ENCODE peak calls at places on chromosome X, in ten cellular contexts. F is cardiac fibroblast, A is AG04450, R is uterus, U is tibial artery, B is sigmoid colon, N is thoracic aorta, M is coronary artery, H is HCT116, Q is astrocyte of the spinal cord. I is an unnamed sample.

GRCh38 chrX:3384330-3384729 is 37.9 kb upstream of the MXRA5 start:
- DNase-seq in F (no peak), A (no peak), R (no peak), U (no peak), B (no peak), N (no peak), M (no peak), H (no peak), Q (peak; percentile 9), I (peak; percentile 42)

GRCh38 chrX:2266445-2267349 is 234.1 kb downstream of the DHRSX start:
- DNase-seq in F (no peak), A (no peak), R (no peak), U (no peak), B (no peak), N (no peak), M (no peak), H (no peak), Q (no peak), I (no peak)

GRCh38 chrX:142428916-142429315 is 223.8 kb upstream of the MAGEC2 start:
- DNase-seq in F (no peak), A (no peak), R (no peak), U (no peak), B (no peak), N (no peak), M (no peak), H (no peak), Q (no peak), I (no peak)

GRCh38 chrX:17206584-17206983 is 168.4 kb upstream of the NHS start:
- DNase-seq in F (no peak), A (no peak), R (no peak), U (no peak), B (no peak), N (no peak), M (no peak), H (no peak), Q (no peak), I (no peak)

GRCh38 chrX:110167952-110168451 is 149.9 kb downstream of the AMMECR1 start:
- DNase-seq in F (peak; percentile 41), A (no peak), R (no peak), U (no peak), B (no peak), N (no peak), M (no peak), H (no peak), Q (no peak), I (no peak)

GRCh38 chrX:111823703-111824102 is 52.3 kb upstream of the TRPC5OS start:
- DNase-seq in F (no peak), A (no peak), R (no peak), U (no peak), B (no peak), N (no peak), M (no peak), H (no peak), Q (no peak), I (no peak)

GRCh38 chrX:6898371-6898770 is 249.1 kb upstream of the STS start:
- DNase-seq in F (no peak), A (no peak), R (no peak), U (no peak), B (no peak), N (no peak), M (no peak), H (no peak), Q (no peak), I (no peak)

GRCh38 chrX:111447298-111447697 is 35.3 kb upstream of the DCX start:
- DNase-seq in F (peak; percentile 0), A (no peak), R (no peak), U (no peak), B (no peak), N (no peak), M (no peak), H (peak; percentile 4), Q (no peak), I (no peak)

GRCh38 chrX:95764972-95765451 is 919.6 kb upstream of the DIAPH2 start:
- DNase-seq in F (peak; percentile 62), A (no peak), R (no peak), U (no peak), B (no peak), N (no peak), M (no peak), H (no peak), Q (peak; percentile 45), I (no peak)

GRCh38 chrX:41666251-41666650 is 22.5 kb upstream of the GPR34 start:
- DNase-seq in F (peak; percentile 35), A (no peak), R (no peak), U (peak; percentile 21), B (no peak), N (no peak), M (no peak), H (no peak), Q (peak; percentile 28), I (no peak)

GRCh38 chrX:69024931-69025330 is 140.3 kb downstream of the PJA1 start:
- DNase-seq in F (peak; percentile 71), A (peak; percentile 15), R (peak; percentile 84), U (peak; percentile 79), B (peak; percentile 88), N (peak; percentile 38), M (peak; percentile 77), H (no peak), Q (peak; percentile 41), I (no peak)

GRCh38 chrX:68043713-68044438 is 389.4 kb downstream of the OPHN1 start:
- DNase-seq in F (no peak), A (no peak), R (no peak), U (no peak), B (no peak), N (no peak), M (no peak), H (no peak), Q (no peak), I (no peak)

GRCh38 chrX:10414872-10415703 is 205.3 kb downstream of the MID1 start:
- DNase-seq in F (peak; percentile 62), A (no peak), R (no peak), U (no peak), B (no peak), N (no peak), M (no peak), H (no peak), Q (peak; percentile 27), I (no peak)

GRCh38 chrX:10414106-10414824 is 206.1 kb downstream of the MID1 start:
- DNase-seq in F (no peak), A (no peak), R (no peak), U (no peak), B (no peak), N (no peak), M (no peak), H (no peak), Q (no peak), I (no peak)

GRCh38 chrX:10416424-10416823 is 204.0 kb downstream of the MID1 start:
- DNase-seq in F (no peak), A (no peak), R (no peak), U (no peak), B (no peak), N (no peak), M (no peak), H (no peak), Q (no peak), I (no peak)

GRCh38 chrX:10415704-10416001 is 204.7 kb downstream of the MID1 start:
- DNase-seq in F (peak; percentile 52), A (peak; percentile 10), R (no peak), U (no peak), B (no peak), N (no peak), M (no peak), H (no peak), Q (peak; percentile 45), I (no peak)
- H3K4me3 ChIP-seq in F (no peak overlapping the region), A (no peak overlapping the region), R (no peak overlapping the region), U (no peak overlapping the region), B (no peak overlapping the region), N (no peak overlapping the region), M (no peak overlapping the region), H (no peak overlapping the region), Q (no peak overlapping the region), I (no peak overlapping the region)

GRCh38 chrX:8846271-8846670 is 45.1 kb upstream of the FAM9A start:
- DNase-seq in F (no peak), A (no peak), R (no peak), U (no peak), B (no peak), N (no peak), M (no peak), H (no peak), Q (no peak), I (no peak)

GRCh38 chrX:8849462-8849861 is 48.3 kb upstream of the FAM9A start:
- DNase-seq in F (no peak), A (no peak), R (no peak), U (no peak), B (no peak), N (no peak), M (no peak), H (no peak), Q (no peak), I (no peak)

GRCh38 chrX:8851487-8851886 is 50.3 kb upstream of the FAM9A start:
- DNase-seq in F (no peak), A (no peak), R (no peak), U (no peak), B (no peak), N (no peak), M (no peak), H (no peak), Q (no peak), I (no peak)

GRCh38 chrX:8848921-8849320 is 47.7 kb upstream of the FAM9A start:
- DNase-seq in F (no peak), A (no peak), R (no peak), U (no peak), B (no peak), N (no peak), M (no peak), H (no peak), Q (no peak), I (no peak)

DNA sequence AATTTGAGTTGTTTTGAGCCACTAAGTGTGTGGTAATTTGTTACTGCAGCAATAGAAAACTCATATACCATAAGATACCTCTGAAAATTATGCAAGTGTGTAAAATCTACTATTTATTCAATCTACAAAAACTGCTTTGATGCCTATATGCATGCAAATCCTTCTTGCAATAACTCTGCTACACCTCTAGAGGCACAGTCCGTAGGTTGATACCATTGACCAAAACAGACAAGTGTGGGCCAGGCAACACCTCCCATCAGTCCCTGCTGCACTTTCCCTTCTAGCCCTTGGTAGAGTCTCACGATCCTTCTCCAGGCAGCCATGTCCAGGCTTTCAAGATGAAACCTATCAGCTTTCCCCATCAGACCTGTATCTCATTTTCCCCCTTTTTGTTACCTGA is 48.8 kb upstream of the FAM9A start:
- DNase-seq in F (no peak), A (no peak), R (no peak), U (no peak), B (no peak), N (no peak), M (no peak), H (no peak), Q (no peak), I (no peak)
- TF ChIP-seq CTCF in F (no peak), A (no peak), R (no peak), U (no peak), B (no peak), N (no peak), M (no peak), H (no peak), Q (peak; percentile 19), I (peak; percentile 4)

GRCh38 chrX:119686087-119686639 is 6.8 kb downstream of the SEPTIN6 start:
- DNase-seq in F (peak; percentile 14), A (no peak), R (no peak), U (no peak), B (no peak), N (no peak), M (no peak), H (no peak), Q (no peak), I (no peak)
- H3K4me3 ChIP-seq in F (no peak overlapping the region), A (no peak overlapping the region), R (no peak overlapping the region), U (no peak overlapping the region), B (no peak overlapping the region), N (no peak overlapping the region), M (peak overlapping the region; percentile 25), H (no peak overlapping the region), Q (no peak overlapping the region), I (no peak overlapping the region)

GRCh38 chrX:115226929-115227328 is 7.0 kb downstream of the LRCH2 start:
- DNase-seq in F (peak; percentile 12), A (no peak), R (no peak), U (no peak), B (no peak), N (no peak), M (no peak), H (peak; percentile 34), Q (peak; percentile 12), I (no peak)
- TF ChIP-seq CTCF in F (peak; percentile 32), A (peak; percentile 53), R (peak; percentile 42), U (peak; percentile 23), B (peak; percentile 11), N (no peak), M (no peak), H (peak; percentile 88), Q (peak; percentile 52), I (peak; percentile 61)